ENCODE peak calls at places on chromosome 2, in six cellular contexts. One of them, this sample, is unnamed.

GRCh38 chr2:236828002-236828401 is 257.7 kb upstream of the COPS8 start:
- DNase-seq in effector memory CD4-positive, alpha-beta T cell: no peak
- DNase-seq in NCI-H774: no peak
- DNase-seq in H9: no peak
- DNase-seq in HFFc6: no peak
- DNase-seq in upper lobe of right lung: no peak
- DNase-seq in this sample: no peak

GRCh38 chr2:26001743-26002341 is 19.5 kb upstream of the KIF3C start:
- DNase-seq in effector memory CD4-positive, alpha-beta T cell: no peak
- DNase-seq in NCI-H774: no peak
- DNase-seq in H9: no peak
- DNase-seq in HFFc6: no peak
- DNase-seq in upper lobe of right lung: peak; percentile 87
- DNase-seq in this sample: no peak

GRCh38 chr2:84293791-84294380 is 165.2 kb downstream of the SUCLG1 start:
- DNase-seq in effector memory CD4-positive, alpha-beta T cell: no peak
- DNase-seq in NCI-H774: no peak
- DNase-seq in H9: no peak
- DNase-seq in HFFc6: no peak
- DNase-seq in upper lobe of right lung: no peak
- DNase-seq in this sample: no peak

GRCh38 chr2:237671466-237672173 is 44.2 kb downstream of the LRRFIP1 start:
- DNase-seq in effector memory CD4-positive, alpha-beta T cell: no peak
- DNase-seq in NCI-H774: no peak
- DNase-seq in H9: no peak
- DNase-seq in HFFc6: no peak
- DNase-seq in upper lobe of right lung: peak; percentile 53
- DNase-seq in this sample: no peak

GRCh38 chr2:65991864-65992554 is 442.9 kb upstream of the MEIS1 start:
- DNase-seq in effector memory CD4-positive, alpha-beta T cell: no peak
- DNase-seq in NCI-H774: peak; percentile 17
- DNase-seq in H9: no peak
- DNase-seq in HFFc6: no peak
- DNase-seq in upper lobe of right lung: no peak
- DNase-seq in this sample: no peak

GRCh38 chr2:96207778-96208143 is 866 bp downstream of the STARD7 start:
- DNase-seq in effector memory CD4-positive, alpha-beta T cell: no peak
- DNase-seq in NCI-H774: no peak
- DNase-seq in H9: no peak
- DNase-seq in HFFc6: no peak
- DNase-seq in upper lobe of right lung: no peak
- DNase-seq in this sample: no peak

GRCh38 chr2:64998658-64999061 is 9.5 kb downstream of the SLC1A4 start:
- DNase-seq in effector memory CD4-positive, alpha-beta T cell: no peak
- DNase-seq in NCI-H774: no peak
- DNase-seq in H9: no peak
- DNase-seq in HFFc6: no peak
- DNase-seq in upper lobe of right lung: no peak
- DNase-seq in this sample: no peak

GRCh38 chr2:133240505-133241230 is 327.6 kb downstream of the NCKAP5 start:
- DNase-seq in effector memory CD4-positive, alpha-beta T cell: no peak
- DNase-seq in NCI-H774: no peak
- DNase-seq in H9: no peak
- DNase-seq in HFFc6: no peak
- DNase-seq in upper lobe of right lung: no peak
- DNase-seq in this sample: peak; percentile 30

GRCh38 chr2:224369028-224369632 is 32.8 kb downstream of the FAM124B start:
- DNase-seq in effector memory CD4-positive, alpha-beta T cell: no peak
- DNase-seq in NCI-H774: peak; percentile 12
- DNase-seq in H9: no peak
- DNase-seq in HFFc6: peak; percentile 38
- DNase-seq in upper lobe of right lung: no peak
- DNase-seq in this sample: peak; percentile 30

GRCh38 chr2:195824478-195824877 is 167.5 kb downstream of the SLC39A10 start:
- DNase-seq in effector memory CD4-positive, alpha-beta T cell: no peak
- DNase-seq in NCI-H774: no peak
- DNase-seq in H9: no peak
- DNase-seq in HFFc6: no peak
- DNase-seq in upper lobe of right lung: no peak
- DNase-seq in this sample: no peak

GRCh38 chr2:25473758-25474335 is 132.1 kb upstream of the DNMT3A start:
- DNase-seq in effector memory CD4-positive, alpha-beta T cell: no peak
- DNase-seq in NCI-H774: peak; percentile 3
- DNase-seq in H9: no peak
- DNase-seq in HFFc6: no peak
- DNase-seq in upper lobe of right lung: no peak
- DNase-seq in this sample: no peak

GRCh38 chr2:138071720-138072719 is 107.7 kb downstream of the HNMT start:
- DNase-seq in effector memory CD4-positive, alpha-beta T cell: no peak
- DNase-seq in NCI-H774: peak; percentile 74
- DNase-seq in H9: no peak
- DNase-seq in HFFc6: no peak
- DNase-seq in upper lobe of right lung: no peak
- DNase-seq in this sample: peak; percentile 60

GRCh38 chr2:163191372-163191771 is 352.8 kb upstream of the KCNH7 start:
- DNase-seq in effector memory CD4-positive, alpha-beta T cell: no peak
- DNase-seq in NCI-H774: peak; percentile 40
- DNase-seq in H9: no peak
- DNase-seq in HFFc6: peak; percentile 27
- DNase-seq in upper lobe of right lung: no peak
- DNase-seq in this sample: peak; percentile 42

GRCh38 chr2:96831679-96832078 is 12.1 kb downstream of the ANKRD23 start:
- DNase-seq in effector memory CD4-positive, alpha-beta T cell: no peak
- DNase-seq in NCI-H774: no peak
- DNase-seq in H9: no peak
- DNase-seq in HFFc6: no peak
- DNase-seq in upper lobe of right lung: no peak
- DNase-seq in this sample: no peak

GRCh38 chr2:196808281-196808680 is 874 bp downstream of the C2orf66 start:
- DNase-seq in effector memory CD4-positive, alpha-beta T cell: no peak
- DNase-seq in NCI-H774: no peak
- DNase-seq in H9: no peak
- DNase-seq in HFFc6: no peak
- DNase-seq in upper lobe of right lung: no peak
- DNase-seq in this sample: peak; percentile 5

GRCh38 chr2:122105885-122106221 is 350.4 kb downstream of the TSN start:
- DNase-seq in effector memory CD4-positive, alpha-beta T cell: no peak
- DNase-seq in NCI-H774: no peak
- DNase-seq in H9: no peak
- DNase-seq in HFFc6: no peak
- DNase-seq in upper lobe of right lung: no peak
- DNase-seq in this sample: no peak

GRCh38 chr2:109453596-109453995 is 160.2 kb downstream of the SEPTIN10 start:
- DNase-seq in effector memory CD4-positive, alpha-beta T cell: no peak
- DNase-seq in NCI-H774: no peak
- DNase-seq in H9: no peak
- DNase-seq in HFFc6: no peak
- DNase-seq in upper lobe of right lung: peak; percentile 32
- DNase-seq in this sample: no peak

GRCh38 chr2:64478502-64479230 is 24.7 kb downstream of the LGALSL start:
- DNase-seq in effector memory CD4-positive, alpha-beta T cell: no peak
- DNase-seq in NCI-H774: no peak
- DNase-seq in H9: no peak
- DNase-seq in HFFc6: no peak
- DNase-seq in upper lobe of right lung: no peak
- DNase-seq in this sample: no peak

GRCh38 chr2:233235977-233236376 is 15.5 kb upstream of the ATG16L1 start:
- DNase-seq in effector memory CD4-positive, alpha-beta T cell: no peak
- DNase-seq in NCI-H774: no peak
- DNase-seq in H9: peak; percentile 75
- DNase-seq in HFFc6: no peak
- DNase-seq in upper lobe of right lung: no peak
- DNase-seq in this sample: no peak

GRCh38 chr2:158681816-158682215 is 113.3 kb upstream of the DAPL1 start:
- DNase-seq in effector memory CD4-positive, alpha-beta T cell: no peak
- DNase-seq in NCI-H774: no peak
- DNase-seq in H9: no peak
- DNase-seq in HFFc6: no peak
- DNase-seq in upper lobe of right lung: no peak
- DNase-seq in this sample: no peak

GRCh38 chr2:25115902-25116301 is 52.5 kb downstream of the POMC start:
- DNase-seq in effector memory CD4-positive, alpha-beta T cell: no peak
- DNase-seq in NCI-H774: no peak
- DNase-seq in H9: no peak
- DNase-seq in HFFc6: peak; percentile 63
- DNase-seq in upper lobe of right lung: no peak
- DNase-seq in this sample: peak; percentile 10

GRCh38 chr2:53768233-53768542 is 584 bp downstream of the CHAC2 start:
- DNase-seq in effector memory CD4-positive, alpha-beta T cell: no peak
- DNase-seq in NCI-H774: no peak
- DNase-seq in H9: peak; percentile 50
- DNase-seq in HFFc6: peak; percentile 15
- DNase-seq in upper lobe of right lung: peak; percentile 74
- DNase-seq in this sample: peak; percentile 43

GRCh38 chr2:219325136-219325535 is 7.4 kb downstream of the RESP18 start:
- DNase-seq in effector memory CD4-positive, alpha-beta T cell: no peak
- DNase-seq in NCI-H774: no peak
- DNase-seq in H9: no peak
- DNase-seq in HFFc6: no peak
- DNase-seq in upper lobe of right lung: no peak
- DNase-seq in this sample: no peak

GRCh38 chr2:124959582-124959981 is 934.5 kb downstream of the CNTNAP5 start:
- DNase-seq in effector memory CD4-positive, alpha-beta T cell: no peak
- DNase-seq in NCI-H774: no peak
- DNase-seq in H9: no peak
- DNase-seq in HFFc6: no peak
- DNase-seq in upper lobe of right lung: no peak
- DNase-seq in this sample: no peak

GRCh38 chr2:217941886-217942728 is 60.7 kb downstream of the TNS1 start:
- DNase-seq in effector memory CD4-positive, alpha-beta T cell: no peak
- DNase-seq in NCI-H774: peak; percentile 29
- DNase-seq in H9: no peak
- DNase-seq in HFFc6: no peak
- DNase-seq in upper lobe of right lung: peak; percentile 81
- DNase-seq in this sample: no peak

GRCh38 chr2:218819103-218819502 is 12.5 kb downstream of the PRKAG3 start:
- DNase-seq in effector memory CD4-positive, alpha-beta T cell: no peak
- DNase-seq in NCI-H774: no peak
- DNase-seq in H9: no peak
- DNase-seq in HFFc6: no peak
- DNase-seq in upper lobe of right lung: no peak
- DNase-seq in this sample: no peak

GRCh38 chr2:241216211-241216761 is 27.8 kb downstream of the ANO7 start:
- DNase-seq in effector memory CD4-positive, alpha-beta T cell: no peak
- DNase-seq in NCI-H774: no peak
- DNase-seq in H9: no peak
- DNase-seq in HFFc6: no peak
- DNase-seq in upper lobe of right lung: no peak
- DNase-seq in this sample: no peak

GRCh38 chr2:191296083-191297006 is 51.1 kb downstream of the MYO1B start:
- DNase-seq in effector memory CD4-positive, alpha-beta T cell: no peak
- DNase-seq in NCI-H774: no peak
- DNase-seq in H9: no peak
- DNase-seq in HFFc6: no peak
- DNase-seq in upper lobe of right lung: no peak
- DNase-seq in this sample: no peak

GRCh38 chr2:235278771-235279355 is 215.0 kb upstream of the AGAP1 start:
- DNase-seq in effector memory CD4-positive, alpha-beta T cell: no peak
- DNase-seq in NCI-H774: no peak
- DNase-seq in H9: no peak
- DNase-seq in HFFc6: no peak
- DNase-seq in upper lobe of right lung: no peak
- DNase-seq in this sample: no peak

GRCh38 chr2:57673983-57674382 is 372.6 kb upstream of the VRK2 start:
- DNase-seq in effector memory CD4-positive, alpha-beta T cell: no peak
- DNase-seq in NCI-H774: no peak
- DNase-seq in H9: no peak
- DNase-seq in HFFc6: no peak
- DNase-seq in upper lobe of right lung: no peak
- DNase-seq in this sample: no peak

GRCh38 chr2:60496976-60497375 is 56.5 kb downstream of the BCL11A start:
- DNase-seq in effector memory CD4-positive, alpha-beta T cell: no peak
- DNase-seq in NCI-H774: no peak
- DNase-seq in H9: no peak
- DNase-seq in HFFc6: no peak
- DNase-seq in upper lobe of right lung: no peak
- DNase-seq in this sample: no peak

GRCh38 chr2:43210467-43211303 is 15.7 kb downstream of the ZFP36L2 start:
- DNase-seq in effector memory CD4-positive, alpha-beta T cell: no peak
- DNase-seq in NCI-H774: no peak
- DNase-seq in H9: no peak
- DNase-seq in HFFc6: no peak
- DNase-seq in upper lobe of right lung: peak; percentile 81
- DNase-seq in this sample: no peak

GRCh38 chr2:199466704-199467461 is 9.1 kb upstream of the SATB2 start:
- DNase-seq in effector memory CD4-positive, alpha-beta T cell: no peak
- DNase-seq in NCI-H774: no peak
- DNase-seq in H9: peak; percentile 53
- DNase-seq in HFFc6: no peak
- DNase-seq in upper lobe of right lung: no peak
- DNase-seq in this sample: no peak

GRCh38 chr2:75523313-75524275 is 37.1 kb downstream of the EVA1A start:
- DNase-seq in effector memory CD4-positive, alpha-beta T cell: no peak
- DNase-seq in NCI-H774: no peak
- DNase-seq in H9: no peak
- DNase-seq in HFFc6: peak; percentile 78
- DNase-seq in upper lobe of right lung: no peak
- DNase-seq in this sample: peak; percentile 68

GRCh38 chr2:58039170-58039611 is 7.4 kb upstream of the VRK2 start:
- DNase-seq in effector memory CD4-positive, alpha-beta T cell: no peak
- DNase-seq in NCI-H774: no peak
- DNase-seq in H9: no peak
- DNase-seq in HFFc6: peak; percentile 32
- DNase-seq in upper lobe of right lung: no peak
- DNase-seq in this sample: peak; percentile 55

GRCh38 chr2:3288455-3289163 is 89.0 kb downstream of the EIPR1 start:
- DNase-seq in effector memory CD4-positive, alpha-beta T cell: no peak
- DNase-seq in NCI-H774: peak; percentile 14
- DNase-seq in H9: no peak
- DNase-seq in HFFc6: no peak
- DNase-seq in upper lobe of right lung: no peak
- DNase-seq in this sample: no peak

GRCh38 chr2:131413148-131413747 is 49.3 kb upstream of the RAB6D start:
- DNase-seq in effector memory CD4-positive, alpha-beta T cell: no peak
- DNase-seq in NCI-H774: peak; percentile 17
- DNase-seq in H9: no peak
- DNase-seq in HFFc6: peak; percentile 54
- DNase-seq in upper lobe of right lung: no peak
- DNase-seq in this sample: peak; percentile 50

GRCh38 chr2:6370753-6371152 is 495.0 kb downstream of the CMPK2 start:
- DNase-seq in effector memory CD4-positive, alpha-beta T cell: no peak
- DNase-seq in NCI-H774: no peak
- DNase-seq in H9: no peak
- DNase-seq in HFFc6: peak; percentile 28
- DNase-seq in upper lobe of right lung: no peak
- DNase-seq in this sample: no peak

GRCh38 chr2:47636596-47636995 is 146.3 kb upstream of the MSH6 start:
- DNase-seq in effector memory CD4-positive, alpha-beta T cell: no peak
- DNase-seq in NCI-H774: no peak
- DNase-seq in H9: no peak
- DNase-seq in HFFc6: no peak
- DNase-seq in upper lobe of right lung: no peak
- DNase-seq in this sample: no peak